ENCODE peak calls at places on chromosomes 6 and 20, in four cellular contexts. K is fibroblast of mammary gland, L is AG10803, C is choroid plexus epithelial cell. G is an unnamed sample.

GRCh38 chr6:19759117-19759880 is 77.9 kb upstream of the ID4 start:
- DNase-seq in C (peak; percentile 39), L (peak; percentile 89), K (peak; percentile 85), G (peak; percentile 92)

GRCh38 chr6:29005183-29005885 is at the start of gene ZNF311:
- DNase-seq in C (peak; percentile 80), L (peak; percentile 64), K (peak; percentile 74), G (peak; percentile 77)

GRCh38 chr6:170102582-170103481 is 188.0 kb downstream of the DLL1 start:
- DNase-seq in C (no peak), K (no peak), L (no peak), G (no peak)

GRCh38 chr6:13593103-13593502 is 18.7 kb downstream of the SIRT5 start:
- DNase-seq in C (no peak), K (no peak), L (no peak), G (no peak)

GRCh38 chr6:37168809-37169457 is 1.0 kb upstream of the PIM1 start:
- DNase-seq in L (no peak), K (no peak), C (peak; percentile 69), G (peak; percentile 61)

GRCh38 chr6:116847234-116847633 is 18.4 kb upstream of the GPRC6A start:
- DNase-seq in C (peak; percentile 76), K (peak; percentile 52), L (peak; percentile 33), G (peak; percentile 44)

GRCh38 chr20:9838035-9838377 is 870 bp downstream of the PAK5 start:
- DNase-seq in C (no peak), K (no peak), L (no peak), G (no peak)

GRCh38 chr6:98498891-98499290 is 335.5 kb upstream of the POU3F2 start:
- DNase-seq in C (no peak), L (no peak), K (no peak), G (no peak)

GRCh38 chr20:63071541-63072181 is 64.9 kb upstream of the BHLHE23 start:
- DNase-seq in K (peak; percentile 86), L (peak; percentile 54), C (peak; percentile 22), G (peak; percentile 54)

GRCh38 chr6:35960192-35960591 is 39.3 kb upstream of the SRPK1 start:
- DNase-seq in K (peak; percentile 26), L (no peak), C (peak; percentile 61), G (peak; percentile 63)

GRCh38 chr6:39357998-39358686 is 35.6 kb upstream of the KCNK16 start:
- DNase-seq in L (peak; percentile 73), K (peak; percentile 61), C (peak; percentile 93), G (peak; percentile 52)

GRCh38 chr6:27865952-27866369 is 46.2 kb downstream of the OR2B2 start:
- DNase-seq in L (no peak), K (no peak), C (no peak), G (peak; percentile 28)

GRCh38 chr20:33701629-33702450 is 15.7 kb upstream of the E2F1 start:
- DNase-seq in L (no peak), K (no peak), C (no peak), G (no peak)
- TF ChIP-seq CTCF in L (no peak), K (no peak), C (no peak), G (no peak)

GRCh38 chr6:89492025-89492640 is 59.2 kb downstream of the ANKRD6 start:
- DNase-seq in K (no peak), C (no peak), L (no peak), G (no peak)

GRCh38 chr6:89489078-89489477 is 56.1 kb downstream of the ANKRD6 start:
- DNase-seq in L (no peak), K (no peak), C (no peak), G (no peak)

GRCh38 chr6:89488438-89488837 is 55.5 kb downstream of the ANKRD6 start:
- DNase-seq in L (no peak), C (no peak), K (no peak), G (no peak)

GRCh38 chr6:89495961-89496535 is 63.1 kb downstream of the ANKRD6 start:
- DNase-seq in L (no peak), K (no peak), C (no peak), G (no peak)

DNA sequence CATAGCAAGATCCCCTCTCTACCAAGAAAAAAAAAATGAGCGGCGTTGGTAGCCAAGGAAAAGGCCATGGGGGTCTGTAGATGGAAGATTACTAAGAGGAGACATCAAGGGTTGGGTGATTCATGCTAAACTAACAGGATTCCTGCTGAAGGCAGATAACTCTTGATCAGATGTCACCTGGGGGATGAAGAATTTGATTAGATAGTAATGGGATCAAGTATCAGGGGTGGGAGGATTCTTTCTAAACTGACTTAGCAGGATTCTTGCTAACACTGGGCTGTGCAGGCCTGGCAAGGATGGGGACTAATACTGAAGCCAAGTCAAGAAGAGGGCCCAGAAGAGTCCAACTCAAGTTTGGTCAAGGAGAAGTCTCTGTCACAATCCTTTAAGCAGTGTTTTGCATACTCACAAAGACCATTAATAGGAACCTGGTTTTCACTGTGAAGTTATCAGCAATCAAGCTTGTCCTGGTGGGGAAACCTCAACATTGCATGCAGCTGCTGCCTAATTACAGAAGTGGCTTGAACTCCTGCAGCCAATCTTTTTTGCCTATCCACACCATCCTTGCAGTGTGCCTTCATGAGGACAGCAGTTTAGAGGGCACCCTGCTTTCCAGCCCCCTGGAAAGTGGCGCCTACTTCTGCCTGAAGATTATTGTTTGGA is 61.3 kb downstream of the ANKRD6 start:
- DNase-seq in L (no peak), C (no peak), K (no peak), G (no peak)
- TF ChIP-seq CTCF in L (no peak), C (no peak), K (no peak), G (peak; percentile 24)

DNA sequence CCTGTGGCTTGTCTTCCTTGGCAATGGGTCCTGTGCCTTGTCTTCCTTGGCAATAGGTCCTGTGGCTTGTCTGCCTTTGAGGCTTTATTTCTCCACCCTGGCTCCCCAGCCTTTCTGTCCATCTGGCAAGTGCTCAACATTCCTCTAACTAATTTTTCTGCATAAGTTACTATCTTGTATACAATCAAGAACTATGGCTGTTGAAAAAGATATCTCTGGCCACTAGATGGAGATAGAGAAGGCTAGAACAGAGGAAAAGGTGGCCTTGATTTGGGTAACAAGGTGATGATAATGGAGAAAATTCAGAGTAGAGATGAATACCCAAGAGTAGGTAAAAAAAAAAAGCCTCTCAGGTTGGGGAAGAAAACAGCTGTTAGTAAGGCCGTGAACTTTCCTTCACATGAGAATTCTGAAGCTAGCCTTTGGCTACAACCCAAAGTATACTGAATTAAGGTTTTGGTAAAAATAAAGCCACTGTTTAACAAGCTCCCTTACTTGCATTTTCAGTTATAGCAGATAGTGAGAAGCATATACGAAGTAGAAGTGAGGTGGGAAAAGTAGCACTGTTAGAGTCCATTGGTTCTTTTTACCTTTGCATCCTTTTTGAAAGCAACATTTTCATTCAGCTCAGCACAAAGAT is 505.0 kb downstream of the DOK5 start:
- DNase-seq in K (peak; percentile 10), C (peak; percentile 0), L (no peak), G (peak; percentile 36)
- TF ChIP-seq CTCF in K (peak; percentile 41), C (no peak), L (no peak), G (peak; percentile 60)

GRCh38 chr20:560680-561079 is 17.1 kb upstream of the CSNK2A1 start:
- DNase-seq in K (no peak), C (no peak), L (no peak), G (no peak)
- TF ChIP-seq CTCF in K (no peak), C (peak; percentile 15), L (no peak), G (no peak)

DNA sequence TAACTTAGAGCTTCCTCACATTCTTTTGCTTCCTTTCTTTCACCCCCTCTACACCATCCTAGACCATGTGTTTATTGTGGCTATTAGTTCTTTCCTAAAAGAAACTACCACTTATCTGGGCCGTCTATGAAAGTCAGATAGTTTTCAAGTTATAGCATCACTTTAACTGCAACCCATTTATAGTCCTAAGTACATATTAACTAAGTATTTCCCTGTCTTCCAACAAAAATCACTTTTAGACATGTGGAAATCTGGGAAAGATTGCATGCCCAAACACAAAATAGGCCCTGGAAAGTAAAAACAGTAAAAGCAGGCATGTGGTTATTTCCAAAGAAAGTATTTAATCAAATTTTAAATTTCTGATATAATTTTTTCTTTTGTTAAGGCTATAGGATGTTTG is 5.5 kb downstream of the MYLIP start:
- DNase-seq in C (no peak), L (no peak), K (no peak), G (no peak)
- TF ChIP-seq CTCF in C (no peak), L (no peak), K (no peak), G (no peak)

GRCh38 chr20:41245086-41245707 is 72.3 kb downstream of the ZHX3 start:
- DNase-seq in K (peak; percentile 52), L (peak; percentile 34), C (peak; percentile 66), G (peak; percentile 33)
- TF ChIP-seq CTCF in K (peak; percentile 6), L (peak; percentile 31), C (peak; percentile 46), G (peak; percentile 27)

GRCh38 chr20:24781061-24781980 is 167.7 kb upstream of the CST7 start:
- DNase-seq in C (peak; percentile 72), K (peak; percentile 40), L (peak; percentile 39), G (peak; percentile 45)
- TF ChIP-seq CTCF in C (peak; percentile 90), K (peak; percentile 65), L (peak; percentile 78), G (peak; percentile 62)

DNA sequence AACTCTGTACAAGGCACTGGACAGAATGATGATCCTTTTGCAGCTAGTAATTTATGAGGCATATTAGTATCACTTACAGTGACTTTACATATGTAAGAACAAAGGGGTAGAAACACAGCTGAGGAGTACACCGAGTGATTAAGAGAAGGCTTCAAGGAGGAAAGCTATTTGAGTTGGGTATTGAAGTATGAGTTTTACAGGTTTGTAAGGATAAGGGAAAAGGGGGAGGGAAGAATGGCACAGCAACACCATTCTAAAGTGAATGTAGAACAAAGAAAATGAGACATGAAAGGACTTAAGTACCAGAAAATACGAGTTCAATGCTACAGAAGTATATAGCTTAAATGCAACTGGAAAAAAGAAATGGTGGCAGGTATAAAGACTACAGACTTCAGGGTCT is 5.5 kb downstream of the CDK19 start:
- DNase-seq in L (no peak), K (no peak), C (no peak), G (no peak)
- TF ChIP-seq CTCF in L (no peak), K (no peak), C (no peak), G (no peak)

GRCh38 chr6:157946865-157947532 is 34.7 kb upstream of the SYNJ2 start:
- DNase-seq in C (peak; percentile 70), L (peak; percentile 22), K (peak; percentile 44), G (no peak)
- TF ChIP-seq CTCF in C (peak; percentile 76), L (peak; percentile 47), K (peak; percentile 45), G (peak; percentile 47)

GRCh38 chr6:108497883-108498282 is 62.8 kb upstream of the FOXO3 start:
- DNase-seq in L (peak; percentile 42), K (peak; percentile 59), C (peak; percentile 80), G (peak; percentile 59)
- TF ChIP-seq CTCF in L (peak; percentile 63), K (peak; percentile 58), C (peak; percentile 85), G (peak; percentile 75)

G was measured in epithelial cell of esophagus.